ENCODE peak calls at places on chromosomes 2 and 18, in eight cellular contexts. W is heart left ventricle, A is fibroblast of the aortic adventitia, S is uterus, F is left ventricle myocardium inferior, B is psoas muscle, V is BJ, M is lower lobe of right lung. O is an unnamed sample.

GRCh38 chr2:200383380-200384110 is 77.1 kb downstream of the SPATS2L start:
- DNase-seq in W (no peak), A (peak; percentile 82), S (no peak), F (no peak), B (no peak), V (no peak), M (no peak), O (no peak)

GRCh38 chr2:104851236-104852160 is 2.4 kb upstream of the POU3F3 start:
- DNase-seq in W (no peak), A (no peak), S (no peak), F (no peak), B (no peak), V (no peak), M (no peak), O (no peak)

GRCh38 chr18:11324956-11325873 is 175.8 kb upstream of the PIEZO2 start:
- DNase-seq in W (no peak), A (peak; percentile 89), S (no peak), F (no peak), B (no peak), V (peak; percentile 59), M (no peak), O (no peak)

GRCh38 chr2:224417361-224417729 is 15.4 kb upstream of the FAM124B start:
- DNase-seq in W (no peak), A (no peak), S (no peak), F (no peak), B (no peak), V (no peak), M (no peak), O (no peak)

GRCh38 chr2:158142568-158143332 is 41.1 kb downstream of the UPP2 start:
- DNase-seq in W (no peak), A (peak; percentile 7), S (no peak), F (no peak), B (no peak), V (no peak), M (no peak), O (no peak)

GRCh38 chr2:101356486-101356885 is 30.8 kb downstream of the CREG2 start:
- DNase-seq in W (no peak), A (peak; percentile 68), S (no peak), F (no peak), B (no peak), V (no peak), M (no peak), O (no peak)

GRCh38 chr2:178828496-178828895 is 21.3 kb upstream of the TTN start:
- DNase-seq in W (no peak), A (no peak), S (no peak), F (no peak), B (no peak), V (no peak), M (no peak), O (no peak)

GRCh38 chr18:49691177-49691608 is 122.1 kb downstream of the ACAA2 start:
- DNase-seq in W (no peak), A (peak; percentile 92), S (no peak), F (no peak), B (no peak), V (peak; percentile 76), M (no peak), O (no peak)

GRCh38 chr18:75035944-75036343 is 173.0 kb downstream of the PTGR3 start:
- DNase-seq in W (no peak), A (no peak), S (no peak), F (no peak), B (no peak), V (no peak), M (no peak), O (no peak)

GRCh38 chr18:650428-650858 is 7.0 kb upstream of the TYMS start:
- DNase-seq in W (no peak), A (no peak), S (no peak), F (no peak), B (no peak), V (no peak), M (no peak), O (no peak)

GRCh38 chr2:101999122-101999789 is 7.5 kb downstream of the IL1R2 start:
- DNase-seq in W (no peak), A (no peak), S (no peak), F (no peak), B (no peak), V (no peak), M (no peak), O (no peak)

GRCh38 chr2:37232131-37232933 is 874 bp downstream of the NDUFAF7 start:
- DNase-seq in W (no peak), A (peak; percentile 40), S (no peak), F (no peak), B (peak; percentile 20), V (no peak), M (peak; percentile 44), O (peak; percentile 69)

GRCh38 chr18:3652380-3653262 is 202.6 kb downstream of the TGIF1 start:
- DNase-seq in W (peak; percentile 71), A (peak; percentile 99), S (no peak), F (peak; percentile 28), B (peak; percentile 28), V (peak; percentile 63), M (no peak), O (no peak)

GRCh38 chr2:174335605-174336402 is 1.1 kb downstream of the SP9 start:
- DNase-seq in W (peak; percentile 61), A (no peak), S (peak; percentile 16), F (no peak), B (peak; percentile 32), V (no peak), M (no peak), O (peak; percentile 63)

GRCh38 chr2:73910873-73911547 is 15.7 kb upstream of the DGUOK start:
- DNase-seq in W (no peak), A (no peak), S (no peak), F (no peak), B (no peak), V (no peak), M (no peak), O (no peak)

GRCh38 chr2:190267302-190267701 is 52.3 kb downstream of the HIBCH start:
- DNase-seq in W (no peak), A (peak; percentile 89), S (no peak), F (no peak), B (no peak), V (peak; percentile 31), M (no peak), O (no peak)

GRCh38 chr18:23234619-23235018 is 99.3 kb downstream of the CABLES1 start:
- DNase-seq in W (no peak), A (no peak), S (no peak), F (no peak), B (no peak), V (no peak), M (no peak), O (no peak)

GRCh38 chr2:218229851-218230250 is 12.9 kb downstream of the ARPC2 start:
- DNase-seq in W (no peak), A (peak; percentile 28), S (no peak), F (no peak), B (no peak), V (no peak), M (no peak), O (no peak)

DNA sequence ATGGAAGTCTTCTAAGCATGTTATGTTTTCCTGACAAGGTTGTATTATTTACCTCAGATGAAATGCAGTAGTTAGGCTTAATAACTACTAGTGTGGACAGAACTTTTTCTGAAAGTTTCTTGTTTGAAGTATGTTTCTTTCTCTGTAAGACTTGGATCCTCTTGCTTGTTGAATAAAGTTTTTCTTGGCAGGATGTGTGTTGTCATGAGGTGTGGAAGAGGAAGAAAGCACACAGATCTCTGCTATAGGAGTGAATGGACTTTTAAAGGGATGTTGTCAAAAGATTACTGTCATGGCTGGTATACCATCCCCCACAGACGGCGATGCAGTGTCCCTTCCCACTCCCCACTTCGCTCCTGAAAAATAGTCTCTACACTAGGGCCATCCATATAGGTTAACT is 2.6 kb downstream of the CAB39 start:
- DNase-seq in W (no peak), A (peak; percentile 52), S (no peak), F (no peak), B (no peak), V (no peak), M (no peak), O (no peak)
- H3K4me3 ChIP-seq in W (peak overlapping the region; percentile 99), A (peak overlapping the region; percentile 4), S (no peak overlapping the region), F (peak overlapping the region; percentile 98), B (peak overlapping the region; percentile 88), V (no peak overlapping the region), M (peak overlapping the region; percentile 95), O (peak overlapping the region; percentile 89)

GRCh38 chr2:28134262-28134812 is 243.8 kb downstream of the BABAM2 start:
- DNase-seq in W (no peak), A (no peak), S (peak; percentile 49), F (no peak), B (no peak), V (no peak), M (peak; percentile 52), O (no peak)
- TF ChIP-seq CTCF in W (no peak), A (no peak), S (no peak), F (no peak), B (no peak), V (no peak), M (no peak), O (no peak)

GRCh38 chr2:219509780-219510511 is 4.3 kb upstream of the ASIC4 start:
- DNase-seq in W (no peak), A (peak; percentile 52), S (peak; percentile 66), F (peak; percentile 51), B (peak; percentile 59), V (no peak), M (no peak), O (peak; percentile 82)
- H3K4me3 ChIP-seq in W (peak overlapping the region; percentile 27), A (peak overlapping the region; percentile 33), S (peak overlapping the region; percentile 20), F (peak overlapping the region; percentile 55), B (peak overlapping the region; percentile 28), V (peak overlapping the region; percentile 11), M (peak overlapping the region; percentile 28), O (peak overlapping the region; percentile 32)

GRCh38 chr2:127050803-127051115 is 56.2 kb downstream of the BIN1 start:
- DNase-seq in W (no peak), A (no peak), S (no peak), F (peak; percentile 16), B (peak; percentile 45), V (no peak), M (no peak), O (peak; percentile 70)
- TF ChIP-seq CTCF in W (no peak), A (no peak), S (no peak), F (no peak), B (no peak), V (no peak), M (no peak), O (no peak)